ENCODE peak calls at places on chromosomes 5 and 9, in nine cellular contexts. J is HepG2, O is body of pancreas, D is sigmoid colon, S is NB4, G is breast epithelium, Y is spleen, C is ovary, V is upper lobe of left lung. M is an unnamed sample.
A peak's percentile ranks its signal among the peaks of the same experiment; 100 is the strongest.

GRCh38 chr5:154409230-154409840 is 36.5 kb upstream of the SAP30L start:
- DNase-seq in D (peak; percentile 37), V (no peak), C (no peak), G (no peak), J (no peak), O (no peak), S (no peak), Y (no peak), M (no peak)

GRCh38 chr5:1510631-1511030 is 13.1 kb downstream of the LPCAT1 start:
- DNase-seq in O (peak; percentile 6), S (no peak), J (no peak), D (peak; percentile 59), C (peak; percentile 8), V (peak; percentile 76), Y (peak; percentile 76), G (no peak), M (no peak)

GRCh38 chr5:32303755-32304120 is 9.0 kb downstream of the MTMR12 start:
- DNase-seq in C (no peak), Y (no peak), V (no peak), D (no peak), S (no peak), J (no peak), O (no peak), G (no peak), M (no peak)

GRCh38 chr9:129486496-129487306 is 134.2 kb downstream of the C9orf50 start:
- DNase-seq in J (no peak), G (peak; percentile 89), D (peak; percentile 90), C (peak; percentile 79), S (no peak), V (no peak), Y (no peak), O (peak; percentile 73), M (peak; percentile 80)

GRCh38 chr5:106269252-106269843 is 1401.4 kb downstream of the EFNA5 start:
- DNase-seq in D (no peak), V (no peak), C (no peak), G (no peak), J (peak; percentile 1), Y (no peak), O (no peak), S (peak; percentile 23), M (no peak)

GRCh38 chr5:149217096-149217801 is 54.4 kb upstream of the AFAP1L1 start:
- DNase-seq in D (no peak), G (no peak), O (no peak), V (no peak), J (no peak), C (no peak), S (no peak), Y (no peak), M (no peak)

GRCh38 chr5:154271936-154272514 is 81.5 kb downstream of the GALNT10 start:
- DNase-seq in C (no peak), O (no peak), J (no peak), D (no peak), G (no peak), V (no peak), Y (no peak), S (no peak), M (no peak)

GRCh38 chr5:39941436-39941835 is 516.7 kb upstream of the DAB2 start:
- DNase-seq in O (no peak), S (no peak), C (no peak), Y (no peak), G (no peak), V (no peak), D (no peak), J (no peak), M (no peak)

GRCh38 chr5:100270323-100270771 is 264.8 kb upstream of the FAM174A start:
- DNase-seq in O (no peak), J (no peak), G (no peak), D (no peak), S (no peak), V (no peak), C (no peak), Y (no peak), M (no peak)

GRCh38 chr5:12016149-12016740 is 112.0 kb upstream of the CTNND2 start:
- DNase-seq in C (no peak), S (no peak), J (no peak), O (no peak), D (no peak), G (no peak), V (no peak), Y (no peak), M (no peak)

GRCh38 chr9:131886839-131887238 is 147.0 kb upstream of the RAPGEF1 start:
- DNase-seq in S (no peak), V (no peak), D (no peak), Y (no peak), J (no peak), G (no peak), O (no peak), C (no peak), M (no peak)

GRCh38 chr9:136916330-136917184 is 28.0 kb downstream of the FBXW5 start:
- DNase-seq in V (peak; percentile 47), C (no peak), D (no peak), G (no peak), Y (no peak), S (no peak), O (no peak), J (no peak), M (no peak)

GRCh38 chr9:129176786-129177442 is 1.1 kb downstream of the IER5L start:
- DNase-seq in O (peak; percentile 50), S (peak; percentile 49), Y (peak; percentile 86), J (no peak), G (no peak), D (peak; percentile 77), V (peak; percentile 90), C (peak; percentile 66), M (no peak)

GRCh38 chr5:10057356-10057755 is 192.3 kb downstream of the ATPSCKMT start:
- DNase-seq in S (no peak), V (no peak), J (no peak), G (no peak), C (no peak), O (no peak), Y (no peak), D (no peak), M (no peak)

GRCh38 chr9:114339130-114339908 is 9.7 kb downstream of the ORM2 start:
- DNase-seq in G (no peak), S (peak; percentile 73), C (peak; percentile 59), O (no peak), V (peak; percentile 88), D (peak; percentile 76), Y (peak; percentile 88), J (peak; percentile 35), M (no peak)

GRCh38 chr9:4366649-4367330 is 66.9 kb upstream of the GLIS3 start:
- DNase-seq in G (no peak), D (peak; percentile 66), V (no peak), J (peak; percentile 10), O (peak; percentile 59), C (peak; percentile 25), Y (no peak), S (peak; percentile 75), M (peak; percentile 14)

DNA sequence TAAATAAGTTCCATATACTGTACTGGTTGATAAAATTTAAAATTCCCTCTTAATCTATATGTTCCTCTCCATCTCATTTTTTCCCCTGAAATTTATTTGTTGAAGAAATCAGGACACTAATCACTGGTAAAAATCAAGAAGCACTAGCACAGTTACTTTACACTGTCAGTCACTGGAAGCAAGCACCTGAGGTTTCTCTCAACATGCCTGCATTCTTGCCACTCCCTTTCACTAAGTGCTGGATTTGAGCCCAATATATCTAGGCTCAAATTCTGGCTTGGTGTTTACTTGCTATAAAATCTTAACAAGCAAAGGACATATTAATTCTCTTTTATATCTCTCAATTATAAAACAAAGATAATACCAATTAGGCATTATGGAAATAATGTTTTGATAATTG is 58.7 kb downstream of the DIAPH1 start:
- DNase-seq in V (no peak), Y (no peak), J (no peak), S (no peak), O (peak; percentile 60), D (no peak), G (no peak), C (no peak), M (no peak)
- H3K4me3 ChIP-seq in V (no peak overlapping the region), Y (no peak overlapping the region), J (no peak overlapping the region), S (no peak overlapping the region), O (no peak overlapping the region), D (peak overlapping the region; percentile 26), G (peak overlapping the region; percentile 35), C (no peak overlapping the region), M (peak overlapping the region; percentile 23)

DNA sequence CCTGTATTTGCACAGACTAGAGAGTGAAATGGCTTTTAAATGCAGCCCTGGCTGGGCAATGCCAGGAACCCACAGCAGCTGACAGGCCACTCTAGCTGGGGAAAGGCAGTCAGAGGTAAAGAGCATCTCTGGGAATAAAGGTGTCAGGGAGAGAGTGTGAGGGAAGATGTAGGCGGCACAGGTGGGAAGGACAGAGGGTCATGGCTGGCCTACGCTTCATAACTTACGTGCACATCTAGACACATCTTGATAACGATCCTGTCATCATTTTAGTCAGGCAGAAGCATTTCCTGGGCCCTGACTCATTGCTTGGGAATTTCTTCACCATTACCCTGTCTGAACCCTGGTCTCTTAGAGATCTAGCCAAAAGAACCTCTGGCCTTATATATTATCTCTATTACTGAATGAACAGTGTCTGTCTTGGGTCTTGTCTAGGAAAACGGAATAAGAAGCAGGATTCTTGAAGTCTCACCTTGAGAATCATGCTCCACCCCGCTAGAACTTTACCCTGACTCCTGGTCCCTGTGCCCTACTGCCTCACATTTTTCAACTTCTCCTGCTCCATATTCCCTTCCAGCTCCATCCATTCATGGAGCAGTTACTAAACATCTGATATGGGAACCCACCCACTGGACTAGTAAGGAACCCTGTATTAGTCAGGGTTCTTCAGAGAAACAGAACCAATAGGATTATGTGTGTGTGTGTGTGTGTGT is 106.4 kb upstream of the ELL2 start:
- DNase-seq in O (no peak), Y (no peak), S (peak; percentile 36), J (no peak), G (no peak), V (no peak), C (no peak), D (no peak), M (no peak)
- TF ChIP-seq POLR2A in O (no peak), Y (no peak), S (no peak), J (no peak), G (no peak), V (no peak), C (no peak), D (no peak), M (no peak)

DNA sequence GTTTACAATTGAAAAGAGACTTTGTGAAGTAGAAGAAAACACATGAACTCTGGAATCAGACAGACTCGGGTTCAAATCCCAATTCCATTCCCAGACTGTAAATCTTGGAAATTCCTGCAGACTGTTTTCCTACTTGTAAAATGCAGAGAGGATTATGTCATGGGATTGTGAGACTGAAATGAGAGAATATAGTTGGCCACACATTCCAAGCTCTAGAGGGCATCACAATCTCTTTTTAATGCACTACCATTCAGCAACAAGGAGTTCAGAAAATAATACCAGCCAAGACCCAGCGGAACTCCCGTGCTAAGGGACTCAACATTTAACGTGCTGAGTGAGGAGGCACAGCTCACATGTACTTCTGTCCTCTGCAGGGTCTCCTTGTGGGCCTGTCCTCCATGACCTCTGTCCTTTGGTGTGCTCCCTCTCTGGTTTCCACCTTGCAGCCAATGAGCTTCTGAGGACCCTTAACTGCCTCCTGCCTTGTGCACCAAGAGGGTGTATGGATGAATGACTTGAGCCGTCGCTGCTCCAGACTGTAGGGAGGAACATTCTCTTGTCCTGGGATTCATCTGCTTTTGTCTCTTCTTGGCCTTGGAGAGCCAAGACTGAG is 263.5 kb downstream of the NTRK2 start:
- DNase-seq in D (no peak), G (no peak), S (no peak), C (no peak), Y (no peak), O (no peak), V (no peak), J (no peak), M (no peak)
- TF ChIP-seq CTCF in D (no peak), G (no peak), S (no peak), C (no peak), Y (no peak), O (no peak), V (no peak), J (peak; percentile 26), M (no peak)

GRCh38 chr5:133423031-133423617 is 189.2 kb downstream of the FSTL4 start:
- DNase-seq in Y (no peak), C (no peak), G (peak; percentile 89), J (no peak), S (no peak), D (no peak), V (no peak), O (no peak), M (no peak)
- H3K4me3 ChIP-seq in Y (no peak overlapping the region), C (no peak overlapping the region), G (no peak overlapping the region), J (no peak overlapping the region), S (no peak overlapping the region), D (no peak overlapping the region), V (no peak overlapping the region), O (no peak overlapping the region), M (no peak overlapping the region)

M was measured in gastrocnemius medialis.